ENCODE peak calls at places on chromosomes 7 and 10, in eight cellular contexts. B is neural progenitor cell; L is A549; A is psoas muscle; G is aorta; E is effector memory CD4-positive, alpha-beta T cell; U is right lobe of liver; N is mammary epithelial cell. V is an unnamed sample.

GRCh38 chr7:29141981-29142380 is 4.4 kb downstream of the CPVL start:
- DNase-seq in B (no peak), G (no peak), A (no peak), U (no peak), L (no peak), N (no peak), E (no peak), V (no peak)

GRCh38 chr10:78774614-78774998 is 294.2 kb upstream of the ZMIZ1 start:
- DNase-seq in N (no peak), B (no peak), U (peak; percentile 68), L (no peak), E (no peak), G (no peak), A (no peak), V (no peak)

GRCh38 chr7:88169717-88170320 is 50.0 kb downstream of the SRI start:
- DNase-seq in L (peak; percentile 11), U (no peak), A (no peak), N (no peak), G (no peak), E (no peak), B (peak; percentile 5), V (no peak)

GRCh38 chr7:22443370-22444180 is 56.4 kb downstream of the STEAP1B start:
- DNase-seq in E (no peak), L (no peak), B (no peak), G (no peak), A (no peak), N (peak; percentile 24), U (no peak), V (no peak)

GRCh38 chr7:134625571-134625970 is 21.1 kb upstream of the BPGM start:
- DNase-seq in N (peak; percentile 90), L (no peak), E (no peak), A (no peak), G (no peak), B (no peak), U (no peak), V (no peak)

GRCh38 chr10:102065561-102066420 is 642 bp downstream of the HPS6 start:
- DNase-seq in L (peak; percentile 48), E (no peak), N (peak; percentile 18), A (peak; percentile 28), B (peak; percentile 72), U (peak; percentile 66), G (peak; percentile 82), V (peak; percentile 89)

GRCh38 chr7:1925973-1926907 is 256.2 kb downstream of the ELFN1 start:
- DNase-seq in G (no peak), U (no peak), N (no peak), B (no peak), L (no peak), A (no peak), E (no peak), V (no peak)

GRCh38 chr7:138081868-138082267 is 5.6 kb downstream of the AKR1D1 start:
- DNase-seq in E (no peak), L (no peak), A (no peak), B (no peak), N (no peak), G (no peak), U (peak; percentile 61), V (no peak)

GRCh38 chr7:151481650-151482505 is 37.8 kb downstream of the RHEB start:
- DNase-seq in U (no peak), L (no peak), E (no peak), G (no peak), A (no peak), B (no peak), N (no peak), V (no peak)

GRCh38 chr7:101522021-101522420 is 107.1 kb downstream of the MYL10 start:
- DNase-seq in G (no peak), E (no peak), L (no peak), U (no peak), A (no peak), N (no peak), B (no peak), V (no peak)

GRCh38 chr7:101518348-101518747 is 110.7 kb downstream of the MYL10 start:
- DNase-seq in E (no peak), B (no peak), G (no peak), U (no peak), A (no peak), N (no peak), L (no peak), V (no peak)

GRCh38 chr7:101519324-101520017 is 109.6 kb downstream of the MYL10 start:
- DNase-seq in U (no peak), G (no peak), E (no peak), A (no peak), N (no peak), B (no peak), L (no peak), V (no peak)

GRCh38 chr7:101524376-101524775 is 104.7 kb downstream of the MYL10 start:
- DNase-seq in N (no peak), L (no peak), B (no peak), E (no peak), U (no peak), A (no peak), G (no peak), V (no peak)

GRCh38 chr7:101521430-101521925 is 107.6 kb downstream of the MYL10 start:
- DNase-seq in A (no peak), U (no peak), E (no peak), G (no peak), N (no peak), L (no peak), B (no peak), V (no peak)
- H3K4me1 ChIP-seq in A (peaks cover 3% of the 10 kb centered on the region), U (no peaks in the 10 kb centered on the region), E (no peaks in the 10 kb centered on the region), G (no peaks in the 10 kb centered on the region), N (no peaks in the 10 kb centered on the region), L (no peaks in the 10 kb centered on the region), B (no peaks in the 10 kb centered on the region), V (no peaks in the 10 kb centered on the region)

GRCh38 chr7:143975617-143976016 is 21.0 kb downstream of the OR2F1 start:
- DNase-seq in N (no peak), E (no peak), B (peak; percentile 40), G (no peak), A (no peak), L (peak; percentile 48), U (no peak), V (no peak)

GRCh38 chr7:143980746-143981510 is 19.2 kb upstream of the OR6B1 start:
- DNase-seq in G (no peak), B (no peak), L (no peak), N (peak; percentile 31), U (no peak), E (no peak), A (no peak), V (no peak)

GRCh38 chr7:143979359-143979758 is 20.8 kb upstream of the OR6B1 start:
- DNase-seq in E (no peak), B (no peak), N (peak; percentile 8), U (no peak), G (no peak), A (no peak), L (peak; percentile 66), V (no peak)

GRCh38 chr7:143979999-143980398 is 20.1 kb upstream of the OR6B1 start:
- DNase-seq in B (no peak), A (no peak), G (no peak), N (no peak), U (no peak), E (no peak), L (no peak), V (no peak)

GRCh38 chr7:143978585-143978984 is 21.5 kb upstream of the OR6B1 start:
- DNase-seq in U (no peak), A (no peak), N (no peak), L (no peak), E (no peak), B (no peak), G (no peak), V (no peak)
- H3K4me1 ChIP-seq in U (no peaks in the 10 kb centered on the region), A (no peaks in the 10 kb centered on the region), N (peaks cover 22% of the 10 kb centered on the region), L (peaks cover 43% of the 10 kb centered on the region), E (no peaks in the 10 kb centered on the region), B (peaks cover 7% of the 10 kb centered on the region), G (no peaks in the 10 kb centered on the region), V (no peaks in the 10 kb centered on the region)

GRCh38 chr10:49301302-49301701 is 2.3 kb downstream of the C10orf71 start:
- DNase-seq in U (no peak), A (no peak), G (no peak), B (no peak), N (no peak), E (no peak), L (no peak), V (no peak)

GRCh38 chr10:49298666-49298989 is 342 bp upstream of the C10orf71 start:
- DNase-seq in U (no peak), N (no peak), A (peak; percentile 73), G (peak; percentile 85), B (peak; percentile 36), E (no peak), L (no peak), V (no peak)

GRCh38 chr10:49298990-49299815 is at the start of gene C10orf71:
- DNase-seq in L (no peak), N (no peak), G (no peak), U (no peak), B (peak; percentile 32), E (no peak), A (peak; percentile 43), V (no peak)

GRCh38 chr10:49300140-49300974 is 1.4 kb downstream of the C10orf71 start:
- DNase-seq in N (no peak), E (no peak), G (no peak), A (peak; percentile 37), U (no peak), B (no peak), L (no peak), V (no peak)

DNA sequence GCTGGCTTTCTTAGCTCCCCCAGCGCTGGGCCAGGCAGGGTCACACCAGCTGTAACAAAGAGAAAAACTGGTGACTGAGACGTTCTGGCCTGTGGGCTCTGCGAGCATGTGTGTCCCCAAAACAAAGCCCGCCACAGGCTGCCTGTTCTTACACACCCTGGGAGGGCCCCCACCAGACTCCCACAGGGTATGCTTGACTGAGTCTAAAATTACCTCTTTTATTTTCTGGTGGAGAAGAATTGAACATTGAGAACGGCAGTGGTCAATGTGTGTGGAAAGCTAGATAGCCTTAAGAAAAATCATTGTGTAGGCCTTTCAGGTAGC is 808 bp downstream of the C10orf71 start:
- DNase-seq in N (no peak), A (no peak), U (no peak), G (no peak), E (no peak), L (no peak), B (no peak), V (no peak)
- H3K4me1 ChIP-seq in N (no peaks in the 10 kb centered on the region), A (peaks cover 67% of the 10 kb centered on the region), U (no peaks in the 10 kb centered on the region), G (no peaks in the 10 kb centered on the region), E (no peaks in the 10 kb centered on the region), L (no peaks in the 10 kb centered on the region), B (peaks cover 38% of the 10 kb centered on the region), V (no peaks in the 10 kb centered on the region)

GRCh38 chr10:103768345-103768744 is 87.0 kb downstream of the SH3PXD2A start:
- DNase-seq in G (peak; percentile 46), B (no peak), U (peak; percentile 15), E (no peak), A (no peak), L (no peak), N (no peak), V (no peak)

GRCh38 chr10:103766751-103767509 is 88.4 kb downstream of the SH3PXD2A start:
- DNase-seq in G (no peak), B (no peak), A (no peak), N (no peak), E (no peak), L (no peak), U (no peak), V (no peak)

GRCh38 chr10:103769176-103769575 is 86.2 kb downstream of the SH3PXD2A start:
- DNase-seq in L (no peak), B (no peak), N (no peak), A (no peak), E (no peak), U (no peak), G (no peak), V (no peak)

GRCh38 chr10:103765981-103766380 is 89.4 kb downstream of the SH3PXD2A start:
- DNase-seq in E (peak; percentile 56), U (peak; percentile 81), L (no peak), N (peak; percentile 49), A (no peak), B (no peak), G (peak; percentile 86), V (peak; percentile 82)

GRCh38 chr10:103767756-103768155 is 87.6 kb downstream of the SH3PXD2A start:
- DNase-seq in L (no peak), E (no peak), G (no peak), A (no peak), U (no peak), B (no peak), N (no peak), V (no peak)
- H3K4me1 ChIP-seq in L (peaks cover 43% of the 10 kb centered on the region), E (peaks cover 49% of the 10 kb centered on the region), G (no peaks in the 10 kb centered on the region), A (peaks cover 40% of the 10 kb centered on the region), U (peaks cover 5% of the 10 kb centered on the region), B (peaks cover 16% of the 10 kb centered on the region), N (peaks cover 75% of the 10 kb centered on the region), V (peaks cover 45% of the 10 kb centered on the region)